ENCODE peak calls at places on chromosome 22, in seven cellular contexts. One of them, this sample, is unnamed.

GRCh38 chr22:29267462-29267857 is 321 bp downstream of the RHBDD3 start:
- DNase-seq in IMR-90: no peak
- DNase-seq in fibroblast of lung: no peak
- DNase-seq in mammary epithelial cell: peak; percentile 1
- DNase-seq in H1: no peak
- DNase-seq in colonic mucosa: peak; percentile 33
- DNase-seq in neural progenitor cell: no peak
- DNase-seq in this sample: no peak

GRCh38 chr22:20430641-20431519 is 6.7 kb downstream of the SCARF2 start:
- DNase-seq in IMR-90: no peak
- DNase-seq in fibroblast of lung: peak; percentile 56
- DNase-seq in mammary epithelial cell: peak; percentile 48
- DNase-seq in H1: peak; percentile 74
- DNase-seq in colonic mucosa: peak; percentile 40
- DNase-seq in neural progenitor cell: peak; percentile 93
- DNase-seq in this sample: peak; percentile 82

GRCh38 chr22:46967445-46968358 is 205.3 kb downstream of the TBC1D22A start:
- DNase-seq in IMR-90: no peak
- DNase-seq in fibroblast of lung: no peak
- DNase-seq in mammary epithelial cell: no peak
- DNase-seq in H1: no peak
- DNase-seq in colonic mucosa: no peak
- DNase-seq in neural progenitor cell: no peak
- DNase-seq in this sample: peak; percentile 49

GRCh38 chr22:30212996-30213441 is 33.5 kb downstream of the LIF start:
- DNase-seq in IMR-90: no peak
- DNase-seq in fibroblast of lung: no peak
- DNase-seq in mammary epithelial cell: no peak
- DNase-seq in H1: no peak
- DNase-seq in colonic mucosa: no peak
- DNase-seq in neural progenitor cell: no peak
- DNase-seq in this sample: no peak

GRCh38 chr22:32204211-32204855 is 540 bp downstream of the RFPL2 start:
- DNase-seq in IMR-90: no peak
- DNase-seq in fibroblast of lung: no peak
- DNase-seq in mammary epithelial cell: no peak
- DNase-seq in H1: peak; percentile 71
- DNase-seq in colonic mucosa: no peak
- DNase-seq in neural progenitor cell: peak; percentile 63
- DNase-seq in this sample: no peak

GRCh38 chr22:39527481-39527961 is 5.0 kb downstream of the RPS19BP1 start:
- DNase-seq in IMR-90: peak; percentile 27
- DNase-seq in fibroblast of lung: no peak
- DNase-seq in mammary epithelial cell: peak; percentile 33
- DNase-seq in H1: no peak
- DNase-seq in colonic mucosa: peak; percentile 85
- DNase-seq in neural progenitor cell: no peak
- DNase-seq in this sample: peak; percentile 55

GRCh38 chr22:21445437-21446127 is 21.6 kb upstream of the TMEM191C start:
- DNase-seq in IMR-90: no peak
- DNase-seq in fibroblast of lung: no peak
- DNase-seq in mammary epithelial cell: no peak
- DNase-seq in H1: no peak
- DNase-seq in colonic mucosa: no peak
- DNase-seq in neural progenitor cell: no peak
- DNase-seq in this sample: peak; percentile 73

GRCh38 chr22:37843746-37844089 is 416 bp downstream of the ANKRD54 start:
- DNase-seq in IMR-90: peak; percentile 32
- DNase-seq in fibroblast of lung: no peak
- DNase-seq in mammary epithelial cell: no peak
- DNase-seq in H1: no peak
- DNase-seq in colonic mucosa: peak; percentile 64
- DNase-seq in neural progenitor cell: no peak
- DNase-seq in this sample: no peak

GRCh38 chr22:45997077-45997774 is 20.3 kb upstream of the WNT7B start:
- DNase-seq in IMR-90: peak; percentile 95
- DNase-seq in fibroblast of lung: peak; percentile 97
- DNase-seq in mammary epithelial cell: peak; percentile 36
- DNase-seq in H1: no peak
- DNase-seq in colonic mucosa: peak; percentile 75
- DNase-seq in neural progenitor cell: peak; percentile 62
- DNase-seq in this sample: peak; percentile 98

GRCh38 chr22:42269407-42270177 is 861 bp downstream of the TCF20 start:
- DNase-seq in IMR-90: no peak
- DNase-seq in fibroblast of lung: no peak
- DNase-seq in mammary epithelial cell: peak; percentile 74
- DNase-seq in H1: peak; percentile 84
- DNase-seq in colonic mucosa: peak; percentile 87
- DNase-seq in neural progenitor cell: peak; percentile 81
- DNase-seq in this sample: peak; percentile 92

GRCh38 chr22:46104881-46105493 is 45.3 kb upstream of the PPARA start:
- DNase-seq in IMR-90: no peak
- DNase-seq in fibroblast of lung: peak; percentile 59
- DNase-seq in mammary epithelial cell: no peak
- DNase-seq in H1: no peak
- DNase-seq in colonic mucosa: no peak
- DNase-seq in neural progenitor cell: no peak
- DNase-seq in this sample: no peak

GRCh38 chr22:29727248-29727551 is 7.4 kb downstream of the CABP7 start:
- DNase-seq in IMR-90: peak; percentile 32
- DNase-seq in fibroblast of lung: no peak
- DNase-seq in mammary epithelial cell: no peak
- DNase-seq in H1: peak; percentile 79
- DNase-seq in colonic mucosa: peak; percentile 27
- DNase-seq in neural progenitor cell: peak; percentile 84
- DNase-seq in this sample: no peak

GRCh38 chr22:46484861-46485595 is 52.4 kb downstream of the CELSR1 start:
- DNase-seq in IMR-90: peak; percentile 61
- DNase-seq in fibroblast of lung: peak; percentile 87
- DNase-seq in mammary epithelial cell: no peak
- DNase-seq in H1: no peak
- DNase-seq in colonic mucosa: no peak
- DNase-seq in neural progenitor cell: peak; percentile 30
- DNase-seq in this sample: no peak

GRCh38 chr22:26404851-26405357 is 24.2 kb upstream of the ASPHD2 start:
- DNase-seq in IMR-90: no peak
- DNase-seq in fibroblast of lung: peak; percentile 16
- DNase-seq in mammary epithelial cell: no peak
- DNase-seq in H1: no peak
- DNase-seq in colonic mucosa: no peak
- DNase-seq in neural progenitor cell: peak; percentile 33
- DNase-seq in this sample: no peak

GRCh38 chr22:29456211-29456671 is 17.9 kb downstream of the RFPL1 start:
- DNase-seq in IMR-90: peak; percentile 39
- DNase-seq in fibroblast of lung: peak; percentile 86
- DNase-seq in mammary epithelial cell: no peak
- DNase-seq in H1: no peak
- DNase-seq in colonic mucosa: no peak
- DNase-seq in neural progenitor cell: peak; percentile 80
- DNase-seq in this sample: no peak

GRCh38 chr22:17897864-17898263 is 123.6 kb upstream of the BID start:
- DNase-seq in IMR-90: no peak
- DNase-seq in fibroblast of lung: no peak
- DNase-seq in mammary epithelial cell: no peak
- DNase-seq in H1: no peak
- DNase-seq in colonic mucosa: no peak
- DNase-seq in neural progenitor cell: no peak
- DNase-seq in this sample: no peak

GRCh38 chr22:37229805-37230672 is 14.0 kb downstream of the RAC2 start:
- DNase-seq in IMR-90: peak; percentile 51
- DNase-seq in fibroblast of lung: peak; percentile 74
- DNase-seq in mammary epithelial cell: peak; percentile 55
- DNase-seq in H1: no peak
- DNase-seq in colonic mucosa: peak; percentile 58
- DNase-seq in neural progenitor cell: no peak
- DNase-seq in this sample: peak; percentile 87

GRCh38 chr22:39534092-39534506 is 1.6 kb upstream of the RPS19BP1 start:
- DNase-seq in IMR-90: no peak
- DNase-seq in fibroblast of lung: no peak
- DNase-seq in mammary epithelial cell: no peak
- DNase-seq in H1: no peak
- DNase-seq in colonic mucosa: no peak
- DNase-seq in neural progenitor cell: no peak
- DNase-seq in this sample: peak; percentile 78

GRCh38 chr22:49344196-49344595 is 483.5 kb downstream of the BRD1 start:
- DNase-seq in IMR-90: no peak
- DNase-seq in fibroblast of lung: no peak
- DNase-seq in mammary epithelial cell: no peak
- DNase-seq in H1: no peak
- DNase-seq in colonic mucosa: no peak
- DNase-seq in neural progenitor cell: peak; percentile 28
- DNase-seq in this sample: peak; percentile 39

GRCh38 chr22:40180403-40180802 is 2.7 kb downstream of the TNRC6B start:
- DNase-seq in IMR-90: no peak
- DNase-seq in fibroblast of lung: no peak
- DNase-seq in mammary epithelial cell: no peak
- DNase-seq in H1: no peak
- DNase-seq in colonic mucosa: no peak
- DNase-seq in neural progenitor cell: no peak
- DNase-seq in this sample: no peak

GRCh38 chr22:29702025-29702930 is 17.5 kb upstream of the CABP7 start:
- DNase-seq in IMR-90: peak; percentile 11
- DNase-seq in fibroblast of lung: no peak
- DNase-seq in mammary epithelial cell: no peak
- DNase-seq in H1: no peak
- DNase-seq in colonic mucosa: peak; percentile 36
- DNase-seq in neural progenitor cell: peak; percentile 58
- DNase-seq in this sample: no peak

GRCh38 chr22:28395920-28396447 is 283.7 kb downstream of the TTC28 start:
- DNase-seq in IMR-90: peak; percentile 48
- DNase-seq in fibroblast of lung: peak; percentile 78
- DNase-seq in mammary epithelial cell: no peak
- DNase-seq in H1: no peak
- DNase-seq in colonic mucosa: no peak
- DNase-seq in neural progenitor cell: no peak
- DNase-seq in this sample: no peak

GRCh38 chr22:46464701-46465347 is 72.6 kb downstream of the CELSR1 start:
- DNase-seq in IMR-90: no peak
- DNase-seq in fibroblast of lung: no peak
- DNase-seq in mammary epithelial cell: no peak
- DNase-seq in H1: no peak
- DNase-seq in colonic mucosa: no peak
- DNase-seq in neural progenitor cell: no peak
- DNase-seq in this sample: peak; percentile 61

GRCh38 chr22:31287818-31288495 is 4.3 kb downstream of the PIK3IP1 start:
- DNase-seq in IMR-90: no peak
- DNase-seq in fibroblast of lung: no peak
- DNase-seq in mammary epithelial cell: no peak
- DNase-seq in H1: no peak
- DNase-seq in colonic mucosa: no peak
- DNase-seq in neural progenitor cell: no peak
- DNase-seq in this sample: no peak

GRCh38 chr22:38218661-38219331 is 17.0 kb downstream of the MAFF start:
- DNase-seq in IMR-90: peak; percentile 97
- DNase-seq in fibroblast of lung: peak; percentile 98
- DNase-seq in mammary epithelial cell: peak; percentile 96
- DNase-seq in H1: peak; percentile 84
- DNase-seq in colonic mucosa: peak; percentile 85
- DNase-seq in neural progenitor cell: peak; percentile 65
- DNase-seq in this sample: peak; percentile 96

GRCh38 chr22:17380711-17381087 is 11.4 kb downstream of the CECR2 start:
- DNase-seq in IMR-90: no peak
- DNase-seq in fibroblast of lung: no peak
- DNase-seq in mammary epithelial cell: no peak
- DNase-seq in H1: no peak
- DNase-seq in colonic mucosa: no peak
- DNase-seq in neural progenitor cell: peak; percentile 75
- DNase-seq in this sample: no peak

GRCh38 chr22:25153961-25154685 is 45.5 kb upstream of the CRYBB3 start:
- DNase-seq in IMR-90: no peak
- DNase-seq in fibroblast of lung: peak; percentile 57
- DNase-seq in mammary epithelial cell: peak; percentile 92
- DNase-seq in H1: no peak
- DNase-seq in colonic mucosa: peak; percentile 78
- DNase-seq in neural progenitor cell: peak; percentile 51
- DNase-seq in this sample: no peak
- H3K9ac ChIP-seq in IMR-90: no peak overlapping the region
- H3K9ac ChIP-seq in fibroblast of lung: no peak overlapping the region
- H3K9ac ChIP-seq in mammary epithelial cell: no peak overlapping the region
- H3K9ac ChIP-seq in H1: no peak overlapping the region
- H3K9ac ChIP-seq in colonic mucosa: peak overlapping the region; percentile 21
- H3K9ac ChIP-seq in neural progenitor cell: no peak overlapping the region
- H3K9ac ChIP-seq in this sample: no peak overlapping the region

DNA sequence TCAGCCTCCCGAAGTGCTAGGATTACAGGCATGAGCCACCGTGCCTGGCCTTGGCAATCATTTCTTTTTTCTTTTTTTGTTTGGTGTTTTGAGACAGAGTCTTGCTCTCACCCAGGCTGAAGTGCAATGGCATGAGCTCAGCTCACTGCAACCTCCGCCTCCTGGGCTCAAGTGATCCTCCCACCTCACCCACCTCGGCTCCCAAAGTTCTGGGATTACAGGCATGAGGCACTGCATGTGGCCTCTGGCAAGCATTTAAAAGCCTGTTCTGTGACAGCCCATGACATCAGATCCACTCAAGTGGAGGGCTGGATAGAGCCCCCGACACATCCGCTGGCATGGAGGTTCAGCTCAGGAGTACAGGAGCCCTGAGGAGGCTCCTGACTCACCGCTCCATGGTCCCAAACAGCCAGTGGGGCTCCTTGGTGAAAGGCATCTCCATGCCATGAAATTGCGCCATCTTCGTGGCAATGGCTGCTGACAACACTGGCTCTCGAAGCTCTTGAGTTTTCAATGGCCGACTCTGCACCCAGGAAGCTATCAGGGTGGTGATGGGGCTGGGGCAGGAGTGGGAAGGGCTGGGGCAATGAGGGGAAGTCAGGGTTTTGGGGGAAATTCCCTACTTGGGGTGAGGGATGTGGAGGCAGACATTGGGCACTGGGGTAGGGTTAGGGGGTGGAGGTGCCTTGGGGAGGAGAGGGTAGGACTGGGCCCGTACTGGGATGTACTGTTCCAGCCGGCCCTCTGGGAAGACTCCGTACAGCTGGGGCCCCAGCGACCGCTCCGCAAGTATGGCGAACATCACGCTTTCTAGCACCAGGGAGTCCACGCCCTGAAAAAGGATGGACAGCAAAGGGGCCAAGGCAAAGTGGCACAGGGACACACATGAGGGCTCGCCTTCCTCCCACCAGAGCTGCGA is 1.4 kb downstream of the CHKB start:
- DNase-seq in IMR-90: no peak
- DNase-seq in fibroblast of lung: no peak
- DNase-seq in mammary epithelial cell: no peak
- DNase-seq in H1: no peak
- DNase-seq in colonic mucosa: no peak
- DNase-seq in neural progenitor cell: no peak
- DNase-seq in this sample: no peak
- TF ChIP-seq CTCF in IMR-90: no peak
- TF ChIP-seq CTCF in fibroblast of lung: no peak
- TF ChIP-seq CTCF in mammary epithelial cell: no peak
- TF ChIP-seq CTCF in H1: no peak
- TF ChIP-seq CTCF in colonic mucosa: no peak
- TF ChIP-seq CTCF in neural progenitor cell: no peak
- TF ChIP-seq CTCF in this sample: no peak

GRCh38 chr22:47995718-47996117 is 1233.3 kb downstream of the TBC1D22A start:
- DNase-seq in IMR-90: no peak
- DNase-seq in fibroblast of lung: no peak
- DNase-seq in mammary epithelial cell: no peak
- DNase-seq in H1: no peak
- DNase-seq in colonic mucosa: no peak
- DNase-seq in neural progenitor cell: no peak
- DNase-seq in this sample: no peak
- H3K9ac ChIP-seq in IMR-90: no peak overlapping the region
- H3K9ac ChIP-seq in fibroblast of lung: no peak overlapping the region
- H3K9ac ChIP-seq in mammary epithelial cell: no peak overlapping the region
- H3K9ac ChIP-seq in H1: no peak overlapping the region
- H3K9ac ChIP-seq in colonic mucosa: no peak overlapping the region
- H3K9ac ChIP-seq in neural progenitor cell: no peak overlapping the region
- H3K9ac ChIP-seq in this sample: no peak overlapping the region

GRCh38 chr22:44988671-44989070 is 21.1 kb downstream of the PHF21B start:
- DNase-seq in IMR-90: no peak
- DNase-seq in fibroblast of lung: no peak
- DNase-seq in mammary epithelial cell: no peak
- DNase-seq in H1: no peak
- DNase-seq in colonic mucosa: no peak
- DNase-seq in neural progenitor cell: no peak
- DNase-seq in this sample: no peak
- TF ChIP-seq CTCF in IMR-90: no peak
- TF ChIP-seq CTCF in fibroblast of lung: no peak
- TF ChIP-seq CTCF in mammary epithelial cell: peak; percentile 8
- TF ChIP-seq CTCF in H1: no peak
- TF ChIP-seq CTCF in colonic mucosa: no peak
- TF ChIP-seq CTCF in neural progenitor cell: no peak
- TF ChIP-seq CTCF in this sample: no peak

This sample was measured in kidney.